ENCODE peak calls at places on chromosomes 11 and 22, in seven cellular contexts. A is activated T-helper 1 cell treated with anti-CD3 and anti-CD28 coated beads, Interleukin-12 subunit alpha, Interleukin-12 subunit beta, Interleukin-2, Interleukin-4 antibody, amounts not matched to agents 30 ng/mL and 10 ng/mL and 1 ng/mL, durations not matched to agents 14 hours and 24 hours and 36 hours; Q is NCI-H460; X is right lobe of liver; M is H7; N is AG20443; T is adrenal gland. S is an unnamed sample.

GRCh38 chr11:8722809-8723208 is 40.2 kb downstream of the RPL27A start:
- DNase-seq in A (no peak), Q (no peak), X (no peak), M (no peak), N (no peak), T (no peak), S (no peak)

GRCh38 chr11:122197055-122197987 is 81.3 kb upstream of the BLID start:
- DNase-seq in A (no peak), Q (peak), X (no peak), M (no peak), N (peak), T (peak), S (no peak)

GRCh38 chr11:79219186-79220045 is 221.4 kb downstream of the TENM4 start:
- DNase-seq in A (no peak), Q (no peak), X (no peak), M (no peak), N (peak), T (no peak), S (no peak)

GRCh38 chr11:111457731-111458368 is 54.3 kb downstream of the BTG4 start:
- DNase-seq in A (no peak), Q (no peak), X (no peak), M (no peak), N (peak), T (no peak), S (no peak)

GRCh38 chr11:15874699-15875098 is 481.6 kb downstream of the SOX6 start:
- DNase-seq in A (no peak), Q (no peak), X (no peak), M (no peak), N (no peak), T (no peak), S (no peak)

GRCh38 chr11:83008581-83008923 is 63.1 kb downstream of the RAB30 start:
- DNase-seq in A (no peak), Q (no peak), X (no peak), M (no peak), N (peak), T (no peak), S (no peak)

GRCh38 chr11:100805509-100806199 is 118.6 kb downstream of the ARHGAP42 start:
- DNase-seq in A (no peak), Q (no peak), X (no peak), M (no peak), N (no peak), T (no peak), S (no peak)

GRCh38 chr22:23233084-23233501 is 52.8 kb downstream of the BCR start:
- DNase-seq in A (no peak), Q (no peak), X (no peak), M (peak), N (no peak), T (no peak), S (peak)

GRCh38 chr11:109795234-109795633 is 298.0 kb upstream of the ZC3H12C start:
- DNase-seq in A (no peak), Q (no peak), X (no peak), M (no peak), N (no peak), T (peak), S (no peak)

GRCh38 chr11:107493117-107493516 is 35.5 kb upstream of the CWF19L2 start:
- DNase-seq in A (no peak), Q (no peak), X (no peak), M (no peak), N (peak), T (peak), S (no peak)